ENCODE peak calls at places on chromosomes 13 and 19, in ten cellular contexts. K, L, N, C, W, E, D, Q, F and S are unnamed samples.
A peak's percentile ranks its signal among the peaks of the same experiment; 100 is the strongest.

GRCh38 chr13:112558696-112559418 is 29.1 kb downstream of the TUBGCP3 start:
- DNase-seq in N (no peak), K (no peak), W (no peak), F (no peak), L (no peak), Q (no peak), E (no peak), C (no peak), D (no peak), S (no peak)

GRCh38 chr13:53159439-53159838 is 130.8 kb downstream of the OLFM4 start:
- DNase-seq in F (no peak), D (no peak), K (no peak), N (no peak), E (no peak), L (no peak), Q (peak; percentile 9), W (no peak), C (no peak), S (no peak)

GRCh38 chr19:2170219-2170618 is 6.5 kb downstream of the DOT1L start:
- DNase-seq in D (no peak), E (no peak), F (no peak), N (no peak), Q (no peak), W (no peak), L (no peak), C (no peak), K (peak; percentile 47), S (no peak)

GRCh38 chr19:8403820-8404109 is 9.3 kb upstream of the MARCHF2 start:
- DNase-seq in N (no peak), W (no peak), K (no peak), C (no peak), L (no peak), Q (no peak), E (no peak), F (no peak), D (no peak), S (no peak)

GRCh38 chr13:46124967-46125933 is 20.4 kb upstream of the CPB2 start:
- DNase-seq in E (no peak), D (no peak), F (no peak), K (no peak), N (peak; percentile 55), W (no peak), C (no peak), Q (no peak), L (no peak), S (no peak)

GRCh38 chr13:109919715-109920375 is 133.5 kb upstream of the IRS2 start:
- DNase-seq in N (peak; percentile 58), K (no peak), C (no peak), E (peak; percentile 64), D (no peak), Q (no peak), F (no peak), W (no peak), L (no peak), S (no peak)

GRCh38 chr19:1132625-1133383 is 29.0 kb downstream of the GPX4 start:
- DNase-seq in C (no peak), L (no peak), Q (no peak), N (peak; percentile 20), K (no peak), D (no peak), E (peak; percentile 54), F (no peak), W (no peak), S (no peak)

GRCh38 chr19:57269515-57270250 is 10.6 kb upstream of the ZNF460 start:
- DNase-seq in C (no peak), N (peak; percentile 95), K (peak; percentile 89), F (no peak), W (no peak), D (no peak), Q (no peak), L (no peak), E (peak; percentile 76), S (no peak)

GRCh38 chr19:38993271-38993670 is 17.7 kb upstream of the FBXO17 start:
- DNase-seq in W (no peak), L (peak; percentile 12), K (peak; percentile 91), N (peak; percentile 85), E (peak; percentile 68), F (no peak), Q (no peak), C (no peak), D (no peak), S (no peak)

GRCh38 chr13:31595568-31595967 is 143.8 kb upstream of the RXFP2 start:
- DNase-seq in Q (no peak), F (no peak), E (peak; percentile 8), K (no peak), C (no peak), W (no peak), N (no peak), L (no peak), D (no peak), S (no peak)

GRCh38 chr13:113643593-113643992 is 14.4 kb downstream of the ATP4B start:
- DNase-seq in E (no peak), F (no peak), N (no peak), C (no peak), L (no peak), K (peak; percentile 77), D (no peak), W (no peak), Q (no peak), S (no peak)

GRCh38 chr13:51760592-51760991 is 43.4 kb downstream of the DHRS12 start:
- DNase-seq in Q (no peak), C (no peak), N (no peak), K (no peak), D (no peak), L (peak; percentile 86), W (no peak), F (no peak), E (no peak), S (peak; percentile 86)

GRCh38 chr13:72586519-72586918 is 140.9 kb downstream of the MZT1 start:
- DNase-seq in L (no peak), C (no peak), E (peak; percentile 12), F (no peak), K (no peak), W (no peak), D (no peak), N (no peak), Q (no peak), S (no peak)

GRCh38 chr13:79678100-79678499 is 197.1 kb downstream of the NDFIP2 start:
- DNase-seq in D (no peak), E (peak; percentile 23), Q (no peak), L (no peak), K (peak; percentile 51), N (peak; percentile 27), W (no peak), F (no peak), C (no peak), S (no peak)

GRCh38 chr13:90800082-90800746 is 547.3 kb upstream of the MIR17HG start:
- DNase-seq in C (no peak), Q (no peak), K (no peak), D (no peak), W (no peak), N (no peak), E (peak; percentile 85), L (peak; percentile 15), F (no peak), S (peak; percentile 45)